ENCODE peak calls at places on chromosomes 7 and 10, in eight cellular contexts. One of them, this sample, is unnamed.

GRCh38 chr7:159065852-159066480 is 78.7 kb downstream of the VIPR2 start:
- DNase-seq in AG04449: no peak
- DNase-seq in AG10803: no peak
- DNase-seq in pancreas: no peak
- DNase-seq in OCI-LY7: no peak
- DNase-seq in fibroblast of the aortic adventitia: no peak
- DNase-seq in mucosa of descending colon: no peak
- DNase-seq in astrocyte of the spinal cord: no peak
- DNase-seq in this sample: no peak

GRCh38 chr7:141697211-141697871 is 4.6 kb downstream of the DENND11 start:
- DNase-seq in AG04449: no peak
- DNase-seq in AG10803: peak; percentile 37
- DNase-seq in pancreas: no peak
- DNase-seq in OCI-LY7: no peak
- DNase-seq in fibroblast of the aortic adventitia: peak; percentile 10
- DNase-seq in mucosa of descending colon: no peak
- DNase-seq in astrocyte of the spinal cord: peak; percentile 76
- DNase-seq in this sample: no peak

GRCh38 chr10:60444494-60445064 is 54.9 kb upstream of the ANK3 start:
- DNase-seq in AG04449: no peak
- DNase-seq in AG10803: peak; percentile 45
- DNase-seq in pancreas: no peak
- DNase-seq in OCI-LY7: no peak
- DNase-seq in fibroblast of the aortic adventitia: peak; percentile 85
- DNase-seq in mucosa of descending colon: no peak
- DNase-seq in astrocyte of the spinal cord: peak; percentile 73
- DNase-seq in this sample: peak; percentile 62

GRCh38 chr10:43691503-43691902 is 42.8 kb upstream of the ZNF32 start:
- DNase-seq in AG04449: no peak
- DNase-seq in AG10803: peak; percentile 45
- DNase-seq in pancreas: no peak
- DNase-seq in OCI-LY7: no peak
- DNase-seq in fibroblast of the aortic adventitia: peak; percentile 45
- DNase-seq in mucosa of descending colon: no peak
- DNase-seq in astrocyte of the spinal cord: no peak
- DNase-seq in this sample: no peak

GRCh38 chr10:50417906-50418697 is 166.8 kb upstream of the ASAH2 start:
- DNase-seq in AG04449: no peak
- DNase-seq in AG10803: peak; percentile 91
- DNase-seq in pancreas: peak; percentile 23
- DNase-seq in OCI-LY7: peak; percentile 69
- DNase-seq in fibroblast of the aortic adventitia: peak; percentile 84
- DNase-seq in mucosa of descending colon: peak; percentile 54
- DNase-seq in astrocyte of the spinal cord: peak; percentile 89
- DNase-seq in this sample: peak; percentile 89

GRCh38 chr10:97378933-97379921 is 21.9 kb downstream of the RRP12 start:
- DNase-seq in AG04449: no peak
- DNase-seq in AG10803: no peak
- DNase-seq in pancreas: no peak
- DNase-seq in OCI-LY7: no peak
- DNase-seq in fibroblast of the aortic adventitia: no peak
- DNase-seq in mucosa of descending colon: no peak
- DNase-seq in astrocyte of the spinal cord: no peak
- DNase-seq in this sample: no peak

GRCh38 chr10:11441151-11441535 is 170.3 kb downstream of the USP6NL start:
- DNase-seq in AG04449: no peak
- DNase-seq in AG10803: no peak
- DNase-seq in pancreas: no peak
- DNase-seq in OCI-LY7: no peak
- DNase-seq in fibroblast of the aortic adventitia: no peak
- DNase-seq in mucosa of descending colon: no peak
- DNase-seq in astrocyte of the spinal cord: no peak
- DNase-seq in this sample: no peak

GRCh38 chr7:89772276-89772675 is 382.0 kb upstream of the STEAP1 start:
- DNase-seq in AG04449: no peak
- DNase-seq in AG10803: no peak
- DNase-seq in pancreas: no peak
- DNase-seq in OCI-LY7: no peak
- DNase-seq in fibroblast of the aortic adventitia: no peak
- DNase-seq in mucosa of descending colon: no peak
- DNase-seq in astrocyte of the spinal cord: no peak
- DNase-seq in this sample: no peak

GRCh38 chr7:149525280-149525679 is 27.7 kb upstream of the ZNF746 start:
- DNase-seq in AG04449: no peak
- DNase-seq in AG10803: no peak
- DNase-seq in pancreas: no peak
- DNase-seq in OCI-LY7: no peak
- DNase-seq in fibroblast of the aortic adventitia: no peak
- DNase-seq in mucosa of descending colon: no peak
- DNase-seq in astrocyte of the spinal cord: no peak
- DNase-seq in this sample: peak; percentile 7

GRCh38 chr7:70417061-70417655 is 714.8 kb upstream of the GALNT17 start:
- DNase-seq in AG04449: no peak
- DNase-seq in AG10803: no peak
- DNase-seq in pancreas: no peak
- DNase-seq in OCI-LY7: peak; percentile 54
- DNase-seq in fibroblast of the aortic adventitia: no peak
- DNase-seq in mucosa of descending colon: no peak
- DNase-seq in astrocyte of the spinal cord: no peak
- DNase-seq in this sample: no peak

GRCh38 chr7:56007167-56007652 is 42.8 kb downstream of the NIPSNAP2 start:
- DNase-seq in AG04449: no peak
- DNase-seq in AG10803: no peak
- DNase-seq in pancreas: no peak
- DNase-seq in OCI-LY7: no peak
- DNase-seq in fibroblast of the aortic adventitia: no peak
- DNase-seq in mucosa of descending colon: no peak
- DNase-seq in astrocyte of the spinal cord: no peak
- DNase-seq in this sample: peak; percentile 87

GRCh38 chr10:121025731-121026130 is 174.6 kb downstream of the WDR11 start:
- DNase-seq in AG04449: no peak
- DNase-seq in AG10803: no peak
- DNase-seq in pancreas: no peak
- DNase-seq in OCI-LY7: no peak
- DNase-seq in fibroblast of the aortic adventitia: no peak
- DNase-seq in mucosa of descending colon: no peak
- DNase-seq in astrocyte of the spinal cord: no peak
- DNase-seq in this sample: no peak

GRCh38 chr10:32180354-32181280 is 124.4 kb upstream of the KIF5B start:
- DNase-seq in AG04449: no peak
- DNase-seq in AG10803: peak; percentile 18
- DNase-seq in pancreas: no peak
- DNase-seq in OCI-LY7: no peak
- DNase-seq in fibroblast of the aortic adventitia: no peak
- DNase-seq in mucosa of descending colon: no peak
- DNase-seq in astrocyte of the spinal cord: no peak
- DNase-seq in this sample: no peak

GRCh38 chr10:73916761-73917470 is 6.0 kb downstream of the PLAU start:
- DNase-seq in AG04449: no peak
- DNase-seq in AG10803: no peak
- DNase-seq in pancreas: no peak
- DNase-seq in OCI-LY7: no peak
- DNase-seq in fibroblast of the aortic adventitia: no peak
- DNase-seq in mucosa of descending colon: peak; percentile 64
- DNase-seq in astrocyte of the spinal cord: no peak
- DNase-seq in this sample: peak; percentile 62

GRCh38 chr7:155862516-155863257 is 50.4 kb upstream of the SHH start:
- DNase-seq in AG04449: no peak
- DNase-seq in AG10803: no peak
- DNase-seq in pancreas: no peak
- DNase-seq in OCI-LY7: no peak
- DNase-seq in fibroblast of the aortic adventitia: no peak
- DNase-seq in mucosa of descending colon: no peak
- DNase-seq in astrocyte of the spinal cord: no peak
- DNase-seq in this sample: no peak
- TF ChIP-seq CTCF in AG04449: no peak
- TF ChIP-seq CTCF in AG10803: no peak
- TF ChIP-seq CTCF in pancreas: no peak
- TF ChIP-seq CTCF in OCI-LY7: peak; percentile 54
- TF ChIP-seq CTCF in fibroblast of the aortic adventitia: no peak
- TF ChIP-seq CTCF in mucosa of descending colon: no peak
- TF ChIP-seq CTCF in astrocyte of the spinal cord: peak; percentile 27
- TF ChIP-seq CTCF in this sample: no peak

DNA sequence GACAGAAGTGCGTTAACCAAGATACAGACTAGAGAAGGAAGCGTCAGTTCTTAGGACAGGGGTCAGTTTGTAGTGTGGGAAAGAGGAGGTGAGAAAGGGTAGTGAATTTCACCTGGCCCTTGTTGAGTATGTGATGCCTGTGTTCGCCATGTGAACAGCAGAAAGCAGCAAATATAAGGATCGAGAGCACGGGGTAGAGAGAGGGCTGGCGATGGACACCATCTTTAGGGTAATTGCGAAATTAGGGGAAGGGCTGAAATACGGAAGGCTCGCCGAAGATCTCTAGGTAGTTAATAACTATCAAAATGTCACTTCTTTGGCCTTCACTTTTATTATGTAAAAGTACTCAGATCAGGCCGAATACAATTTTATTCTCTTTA is 6.2 kb upstream of the MEST start:
- DNase-seq in AG04449: no peak
- DNase-seq in AG10803: no peak
- DNase-seq in pancreas: no peak
- DNase-seq in OCI-LY7: no peak
- DNase-seq in fibroblast of the aortic adventitia: no peak
- DNase-seq in mucosa of descending colon: no peak
- DNase-seq in astrocyte of the spinal cord: no peak
- DNase-seq in this sample: no peak
- H3K4me3 ChIP-seq in AG04449: no peak overlapping the region
- H3K4me3 ChIP-seq in AG10803: no peak overlapping the region
- H3K4me3 ChIP-seq in pancreas: peak overlapping the region; percentile 55
- H3K4me3 ChIP-seq in OCI-LY7: peak overlapping the region; percentile 51
- H3K4me3 ChIP-seq in fibroblast of the aortic adventitia: no peak overlapping the region
- H3K4me3 ChIP-seq in mucosa of descending colon: no peak overlapping the region
- H3K4me3 ChIP-seq in astrocyte of the spinal cord: peak overlapping the region; percentile 19
- H3K4me3 ChIP-seq in this sample: no peak overlapping the region

DNA sequence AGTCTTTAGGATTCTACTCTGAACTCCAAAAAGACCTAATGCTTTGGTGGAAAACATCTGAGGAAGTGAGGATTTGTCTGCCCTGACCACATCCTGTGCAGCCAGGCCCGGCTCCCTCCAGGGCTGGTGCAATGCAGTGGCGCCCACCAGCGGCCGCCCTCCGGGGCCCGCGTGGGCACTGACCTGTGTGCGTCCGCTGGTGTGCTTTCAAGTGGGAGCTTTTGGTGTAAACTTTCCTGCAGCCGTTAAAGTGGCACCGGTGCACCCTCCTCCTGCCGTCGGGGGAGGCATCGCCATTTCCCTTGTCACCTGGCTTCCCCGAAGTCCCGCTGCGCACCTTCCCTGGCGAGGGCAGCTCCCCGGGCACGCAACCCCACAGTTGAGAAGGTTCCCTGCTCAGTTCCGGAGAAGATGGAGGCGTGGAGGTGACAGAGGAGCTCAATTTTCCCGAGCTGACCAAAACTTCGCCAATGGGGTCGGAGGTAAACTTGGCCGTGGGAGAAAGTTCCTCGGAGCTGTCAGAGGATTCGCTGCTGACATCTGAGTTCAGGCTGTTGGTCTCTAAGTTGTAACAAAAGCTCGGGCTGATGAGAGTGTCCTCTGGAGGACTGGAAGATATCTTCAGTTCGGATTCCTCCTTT is 3.4 kb downstream of the KLF6 start:
- DNase-seq in AG04449: no peak
- DNase-seq in AG10803: peak; percentile 84
- DNase-seq in pancreas: peak; percentile 38
- DNase-seq in OCI-LY7: peak; percentile 27
- DNase-seq in fibroblast of the aortic adventitia: peak; percentile 71
- DNase-seq in mucosa of descending colon: peak; percentile 55
- DNase-seq in astrocyte of the spinal cord: peak; percentile 61
- DNase-seq in this sample: peak; percentile 83
- TF ChIP-seq CTCF in AG04449: peak; percentile 84
- TF ChIP-seq CTCF in AG10803: peak; percentile 64
- TF ChIP-seq CTCF in pancreas: no peak
- TF ChIP-seq CTCF in OCI-LY7: no peak
- TF ChIP-seq CTCF in fibroblast of the aortic adventitia: peak; percentile 74
- TF ChIP-seq CTCF in mucosa of descending colon: no peak
- TF ChIP-seq CTCF in astrocyte of the spinal cord: peak; percentile 68
- TF ChIP-seq CTCF in this sample: peak; percentile 74

GRCh38 chr10:92572362-92573090 is 1.4 kb downstream of the IDE start:
- DNase-seq in AG04449: no peak
- DNase-seq in AG10803: no peak
- DNase-seq in pancreas: no peak
- DNase-seq in OCI-LY7: no peak
- DNase-seq in fibroblast of the aortic adventitia: peak; percentile 10
- DNase-seq in mucosa of descending colon: no peak
- DNase-seq in astrocyte of the spinal cord: no peak
- DNase-seq in this sample: no peak

GRCh38 chr10:92573798-92574544 is at the start of gene IDE:
- DNase-seq in AG04449: no peak
- DNase-seq in AG10803: peak; percentile 89
- DNase-seq in pancreas: peak; percentile 84
- DNase-seq in OCI-LY7: peak; percentile 89
- DNase-seq in fibroblast of the aortic adventitia: peak; percentile 85
- DNase-seq in mucosa of descending colon: peak; percentile 90
- DNase-seq in astrocyte of the spinal cord: peak; percentile 92
- DNase-seq in this sample: peak; percentile 89

GRCh38 chr10:92569071-92569470 is 4.8 kb downstream of the IDE start:
- DNase-seq in AG04449: no peak
- DNase-seq in AG10803: no peak
- DNase-seq in pancreas: no peak
- DNase-seq in OCI-LY7: no peak
- DNase-seq in fibroblast of the aortic adventitia: peak; percentile 11
- DNase-seq in mucosa of descending colon: no peak
- DNase-seq in astrocyte of the spinal cord: no peak
- DNase-seq in this sample: peak; percentile 11

GRCh38 chr10:92573091-92573797 is 649 bp downstream of the IDE start:
- DNase-seq in AG04449: no peak
- DNase-seq in AG10803: peak; percentile 54
- DNase-seq in pancreas: peak; percentile 41
- DNase-seq in OCI-LY7: peak; percentile 40
- DNase-seq in fibroblast of the aortic adventitia: peak; percentile 59
- DNase-seq in mucosa of descending colon: peak; percentile 30
- DNase-seq in astrocyte of the spinal cord: peak; percentile 46
- DNase-seq in this sample: peak; percentile 50

GRCh38 chr10:92571649-92572048 is 2.2 kb downstream of the IDE start:
- DNase-seq in AG04449: no peak
- DNase-seq in AG10803: peak; percentile 46
- DNase-seq in pancreas: no peak
- DNase-seq in OCI-LY7: no peak
- DNase-seq in fibroblast of the aortic adventitia: peak; percentile 46
- DNase-seq in mucosa of descending colon: no peak
- DNase-seq in astrocyte of the spinal cord: no peak
- DNase-seq in this sample: peak; percentile 43
- H3K4me3 ChIP-seq in AG04449: peak overlapping the region; percentile 19
- H3K4me3 ChIP-seq in AG10803: no peak overlapping the region
- H3K4me3 ChIP-seq in pancreas: no peak overlapping the region
- H3K4me3 ChIP-seq in OCI-LY7: no peak overlapping the region
- H3K4me3 ChIP-seq in fibroblast of the aortic adventitia: peak overlapping the region; percentile 92
- H3K4me3 ChIP-seq in mucosa of descending colon: no peak overlapping the region
- H3K4me3 ChIP-seq in astrocyte of the spinal cord: no peak overlapping the region
- H3K4me3 ChIP-seq in this sample: peak overlapping the region; percentile 93

This sample was measured in fibroblast of villous mesenchyme.